ENCODE peak calls at places on chromosome 16, in ten cellular contexts. One of them, this sample, is unnamed.
A peak's percentile ranks its signal among the peaks of the same experiment; 100 is the strongest.

GRCh38 chr16:49918257-49918656 is 62.3 kb upstream of the ZNF423 start:
- DNase-seq in kidney epithelial cell: no peak
- DNase-seq in heart right ventricle: no peak
- DNase-seq in psoas muscle: no peak
- DNase-seq in fibroblast of the aortic adventitia: no peak
- DNase-seq in A549: no peak
- DNase-seq in ascending aorta: no peak
- DNase-seq in HL-60: no peak
- DNase-seq in A673: no peak
- DNase-seq in foreskin fibroblast: no peak
- DNase-seq in this sample: no peak

GRCh38 chr16:85498607-85499006 is 114.5 kb upstream of the GSE1 start:
- DNase-seq in foreskin fibroblast: no peak
- DNase-seq in ascending aorta: no peak
- DNase-seq in A673: no peak
- DNase-seq in A549: no peak
- DNase-seq in heart right ventricle: no peak
- DNase-seq in fibroblast of the aortic adventitia: no peak
- DNase-seq in HL-60: no peak
- DNase-seq in psoas muscle: peak; percentile 70
- DNase-seq in kidney epithelial cell: no peak
- DNase-seq in this sample: no peak

GRCh38 chr16:81778861-81779539 is at the start of gene PLCG2:
- DNase-seq in psoas muscle: peak; percentile 68
- DNase-seq in A673: peak; percentile 73
- DNase-seq in heart right ventricle: peak; percentile 77
- DNase-seq in A549: peak; percentile 67
- DNase-seq in HL-60: no peak
- DNase-seq in kidney epithelial cell: no peak
- DNase-seq in ascending aorta: no peak
- DNase-seq in fibroblast of the aortic adventitia: no peak
- DNase-seq in foreskin fibroblast: peak; percentile 77
- DNase-seq in this sample: peak; percentile 5

GRCh38 chr16:17244865-17245264 is 225.9 kb downstream of the XYLT1 start:
- DNase-seq in kidney epithelial cell: no peak
- DNase-seq in A549: no peak
- DNase-seq in ascending aorta: no peak
- DNase-seq in A673: no peak
- DNase-seq in foreskin fibroblast: no peak
- DNase-seq in psoas muscle: no peak
- DNase-seq in fibroblast of the aortic adventitia: no peak
- DNase-seq in HL-60: no peak
- DNase-seq in heart right ventricle: no peak
- DNase-seq in this sample: no peak

GRCh38 chr16:56195151-56195550 is 3.9 kb downstream of the GNAO1 start:
- DNase-seq in A673: no peak
- DNase-seq in psoas muscle: no peak
- DNase-seq in HL-60: no peak
- DNase-seq in foreskin fibroblast: no peak
- DNase-seq in fibroblast of the aortic adventitia: no peak
- DNase-seq in kidney epithelial cell: no peak
- DNase-seq in A549: no peak
- DNase-seq in ascending aorta: no peak
- DNase-seq in heart right ventricle: no peak
- DNase-seq in this sample: no peak

GRCh38 chr16:81836279-81837054 is 57.4 kb downstream of the PLCG2 start:
- DNase-seq in ascending aorta: no peak
- DNase-seq in kidney epithelial cell: no peak
- DNase-seq in heart right ventricle: no peak
- DNase-seq in HL-60: no peak
- DNase-seq in psoas muscle: no peak
- DNase-seq in A673: no peak
- DNase-seq in fibroblast of the aortic adventitia: no peak
- DNase-seq in foreskin fibroblast: no peak
- DNase-seq in A549: no peak
- DNase-seq in this sample: no peak

GRCh38 chr16:51148674-51149228 is 2.3 kb downstream of the SALL1 start:
- DNase-seq in A549: no peak
- DNase-seq in kidney epithelial cell: no peak
- DNase-seq in HL-60: no peak
- DNase-seq in heart right ventricle: no peak
- DNase-seq in psoas muscle: no peak
- DNase-seq in ascending aorta: no peak
- DNase-seq in fibroblast of the aortic adventitia: peak; percentile 39
- DNase-seq in foreskin fibroblast: peak; percentile 49
- DNase-seq in A673: no peak
- DNase-seq in this sample: peak; percentile 56

GRCh38 chr16:88453621-88454314 is 688 bp downstream of the ZFPM1 start:
- DNase-seq in fibroblast of the aortic adventitia: no peak
- DNase-seq in ascending aorta: no peak
- DNase-seq in heart right ventricle: no peak
- DNase-seq in A673: peak; percentile 38
- DNase-seq in A549: no peak
- DNase-seq in psoas muscle: no peak
- DNase-seq in HL-60: no peak
- DNase-seq in foreskin fibroblast: peak; percentile 55
- DNase-seq in kidney epithelial cell: no peak
- DNase-seq in this sample: no peak

GRCh38 chr16:75072239-75072947 is 44.2 kb downstream of the LDHD start:
- DNase-seq in ascending aorta: no peak
- DNase-seq in kidney epithelial cell: no peak
- DNase-seq in A549: no peak
- DNase-seq in HL-60: no peak
- DNase-seq in heart right ventricle: no peak
- DNase-seq in psoas muscle: no peak
- DNase-seq in foreskin fibroblast: no peak
- DNase-seq in A673: no peak
- DNase-seq in fibroblast of the aortic adventitia: no peak
- DNase-seq in this sample: no peak

GRCh38 chr16:75073551-75074414 is 42.8 kb downstream of the LDHD start:
- DNase-seq in fibroblast of the aortic adventitia: no peak
- DNase-seq in heart right ventricle: no peak
- DNase-seq in kidney epithelial cell: no peak
- DNase-seq in A549: no peak
- DNase-seq in ascending aorta: no peak
- DNase-seq in HL-60: no peak
- DNase-seq in foreskin fibroblast: no peak
- DNase-seq in psoas muscle: no peak
- DNase-seq in A673: no peak
- DNase-seq in this sample: no peak

GRCh38 chr16:75074920-75075687 is 41.5 kb downstream of the LDHD start:
- DNase-seq in heart right ventricle: no peak
- DNase-seq in HL-60: peak; percentile 86
- DNase-seq in fibroblast of the aortic adventitia: no peak
- DNase-seq in ascending aorta: peak; percentile 23
- DNase-seq in psoas muscle: no peak
- DNase-seq in A549: no peak
- DNase-seq in kidney epithelial cell: no peak
- DNase-seq in foreskin fibroblast: no peak
- DNase-seq in A673: no peak
- DNase-seq in this sample: no peak

GRCh38 chr16:75075688-75076268 is 40.8 kb downstream of the LDHD start:
- DNase-seq in psoas muscle: no peak
- DNase-seq in foreskin fibroblast: no peak
- DNase-seq in ascending aorta: no peak
- DNase-seq in HL-60: no peak
- DNase-seq in heart right ventricle: no peak
- DNase-seq in A549: no peak
- DNase-seq in A673: no peak
- DNase-seq in fibroblast of the aortic adventitia: no peak
- DNase-seq in kidney epithelial cell: no peak
- DNase-seq in this sample: no peak

DNA sequence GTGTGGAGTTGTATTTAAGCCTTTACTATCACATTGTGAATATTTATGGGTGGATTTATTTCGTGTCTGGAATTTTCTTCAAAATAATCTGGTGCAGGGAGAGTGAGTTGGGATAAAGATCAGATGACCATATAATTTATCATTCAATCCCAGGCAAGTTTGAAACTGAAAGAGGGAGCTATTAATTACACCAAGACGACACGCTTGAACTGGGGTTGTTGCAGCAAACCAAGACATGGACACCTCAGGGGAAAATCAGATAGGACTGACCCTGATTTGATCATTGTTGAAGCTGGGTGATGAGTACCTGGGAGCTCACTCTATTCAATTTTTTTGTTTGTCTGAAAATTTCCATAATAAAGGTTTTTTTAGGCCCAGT is 42.2 kb downstream of the LDHD start:
- DNase-seq in A673: no peak
- DNase-seq in HL-60: no peak
- DNase-seq in psoas muscle: no peak
- DNase-seq in foreskin fibroblast: no peak
- DNase-seq in A549: no peak
- DNase-seq in fibroblast of the aortic adventitia: no peak
- DNase-seq in ascending aorta: no peak
- DNase-seq in kidney epithelial cell: no peak
- DNase-seq in heart right ventricle: no peak
- DNase-seq in this sample: no peak
- H3K4me3 ChIP-seq in A673: no peak overlapping the region
- H3K4me3 ChIP-seq in HL-60: no peak overlapping the region
- H3K4me3 ChIP-seq in psoas muscle: no peak overlapping the region
- H3K4me3 ChIP-seq in foreskin fibroblast: no peak overlapping the region
- H3K4me3 ChIP-seq in A549: no peak overlapping the region
- H3K4me3 ChIP-seq in fibroblast of the aortic adventitia: no peak overlapping the region
- H3K4me3 ChIP-seq in ascending aorta: no peak overlapping the region
- H3K4me3 ChIP-seq in kidney epithelial cell: no peak overlapping the region
- H3K4me3 ChIP-seq in heart right ventricle: no peak overlapping the region
- H3K4me3 ChIP-seq in this sample: no peak overlapping the region

GRCh38 chr16:1708768-1709180 is 2.8 kb downstream of the MAPK8IP3 start:
- DNase-seq in ascending aorta: no peak
- DNase-seq in psoas muscle: peak; percentile 64
- DNase-seq in kidney epithelial cell: no peak
- DNase-seq in fibroblast of the aortic adventitia: peak; percentile 63
- DNase-seq in HL-60: no peak
- DNase-seq in A549: no peak
- DNase-seq in foreskin fibroblast: peak; percentile 67
- DNase-seq in heart right ventricle: peak; percentile 58
- DNase-seq in A673: no peak
- DNase-seq in this sample: peak; percentile 92

GRCh38 chr16:1713331-1713730 is 7.3 kb downstream of the MAPK8IP3 start:
- DNase-seq in psoas muscle: no peak
- DNase-seq in kidney epithelial cell: no peak
- DNase-seq in fibroblast of the aortic adventitia: no peak
- DNase-seq in foreskin fibroblast: no peak
- DNase-seq in A673: no peak
- DNase-seq in A549: no peak
- DNase-seq in heart right ventricle: no peak
- DNase-seq in ascending aorta: no peak
- DNase-seq in HL-60: no peak
- DNase-seq in this sample: no peak

GRCh38 chr16:1712791-1713261 is 6.8 kb downstream of the MAPK8IP3 start:
- DNase-seq in A673: no peak
- DNase-seq in kidney epithelial cell: no peak
- DNase-seq in A549: no peak
- DNase-seq in ascending aorta: no peak
- DNase-seq in foreskin fibroblast: peak; percentile 46
- DNase-seq in heart right ventricle: no peak
- DNase-seq in HL-60: no peak
- DNase-seq in fibroblast of the aortic adventitia: no peak
- DNase-seq in psoas muscle: no peak
- DNase-seq in this sample: peak; percentile 38

GRCh38 chr16:1709356-1709755 is 3.4 kb downstream of the MAPK8IP3 start:
- DNase-seq in foreskin fibroblast: no peak
- DNase-seq in A673: no peak
- DNase-seq in HL-60: no peak
- DNase-seq in heart right ventricle: no peak
- DNase-seq in psoas muscle: no peak
- DNase-seq in ascending aorta: no peak
- DNase-seq in kidney epithelial cell: no peak
- DNase-seq in A549: no peak
- DNase-seq in fibroblast of the aortic adventitia: no peak
- DNase-seq in this sample: no peak

DNA sequence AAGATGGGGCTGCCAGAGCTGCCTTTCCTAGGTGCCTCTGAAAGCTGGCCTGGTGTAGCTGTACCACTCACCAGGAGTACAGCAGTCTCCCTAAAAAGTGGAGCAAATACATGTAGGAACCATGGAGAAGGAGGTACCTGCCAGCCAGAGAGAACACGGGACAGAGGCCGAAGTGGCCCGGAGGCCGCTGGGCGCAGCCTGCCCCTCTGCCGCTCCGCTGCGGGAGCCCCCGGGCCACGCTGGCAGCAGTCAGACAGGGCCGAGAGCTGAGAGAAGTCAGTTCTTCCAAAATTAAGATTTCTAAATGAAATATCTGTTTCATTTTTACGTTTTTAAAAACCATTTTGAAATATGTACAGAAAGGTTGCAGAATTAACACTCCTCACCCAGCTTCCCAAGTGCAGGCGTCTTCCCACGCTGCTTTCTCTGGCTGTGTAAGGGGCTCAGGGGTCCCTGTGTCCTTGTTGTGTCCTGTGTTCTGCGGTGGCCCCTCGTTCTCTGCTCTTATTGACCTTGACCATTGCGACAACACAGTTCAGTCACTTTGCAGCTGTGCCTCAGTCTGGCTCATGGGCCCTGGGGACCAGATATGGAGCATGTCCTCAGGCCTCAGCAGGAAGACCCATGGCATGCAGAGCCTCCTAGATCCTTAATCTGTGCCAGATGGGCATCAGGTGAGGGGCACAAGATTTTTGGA is 5.0 kb downstream of the MAPK8IP3 start:
- DNase-seq in A673: no peak
- DNase-seq in heart right ventricle: no peak
- DNase-seq in fibroblast of the aortic adventitia: no peak
- DNase-seq in foreskin fibroblast: no peak
- DNase-seq in kidney epithelial cell: no peak
- DNase-seq in psoas muscle: no peak
- DNase-seq in HL-60: no peak
- DNase-seq in A549: no peak
- DNase-seq in ascending aorta: no peak
- DNase-seq in this sample: no peak
- TF ChIP-seq CTCF in A673: no peak
- TF ChIP-seq CTCF in heart right ventricle: no peak
- TF ChIP-seq CTCF in fibroblast of the aortic adventitia: no peak
- TF ChIP-seq CTCF in foreskin fibroblast: no peak
- TF ChIP-seq CTCF in kidney epithelial cell: no peak
- TF ChIP-seq CTCF in psoas muscle: no peak
- TF ChIP-seq CTCF in HL-60: no peak
- TF ChIP-seq CTCF in A549: no peak
- TF ChIP-seq CTCF in ascending aorta: no peak
- TF ChIP-seq CTCF in this sample: no peak

GRCh38 chr16:10688726-10689125 is 6.0 kb downstream of the TEKT5 start:
- DNase-seq in fibroblast of the aortic adventitia: no peak
- DNase-seq in kidney epithelial cell: no peak
- DNase-seq in foreskin fibroblast: no peak
- DNase-seq in psoas muscle: no peak
- DNase-seq in ascending aorta: no peak
- DNase-seq in A549: no peak
- DNase-seq in heart right ventricle: no peak
- DNase-seq in A673: no peak
- DNase-seq in HL-60: no peak
- DNase-seq in this sample: no peak

GRCh38 chr16:10684541-10685151 is 10.1 kb downstream of the TEKT5 start:
- DNase-seq in A549: no peak
- DNase-seq in foreskin fibroblast: no peak
- DNase-seq in ascending aorta: no peak
- DNase-seq in HL-60: no peak
- DNase-seq in A673: no peak
- DNase-seq in heart right ventricle: no peak
- DNase-seq in psoas muscle: no peak
- DNase-seq in fibroblast of the aortic adventitia: no peak
- DNase-seq in kidney epithelial cell: no peak
- DNase-seq in this sample: no peak

GRCh38 chr16:10692470-10692869 is 2.3 kb downstream of the TEKT5 start:
- DNase-seq in fibroblast of the aortic adventitia: no peak
- DNase-seq in A549: no peak
- DNase-seq in kidney epithelial cell: no peak
- DNase-seq in ascending aorta: no peak
- DNase-seq in A673: no peak
- DNase-seq in heart right ventricle: no peak
- DNase-seq in foreskin fibroblast: no peak
- DNase-seq in HL-60: no peak
- DNase-seq in psoas muscle: no peak
- DNase-seq in this sample: no peak

GRCh38 chr16:10685709-10686108 is 9.0 kb downstream of the TEKT5 start:
- DNase-seq in fibroblast of the aortic adventitia: no peak
- DNase-seq in foreskin fibroblast: no peak
- DNase-seq in HL-60: no peak
- DNase-seq in psoas muscle: no peak
- DNase-seq in kidney epithelial cell: no peak
- DNase-seq in A673: no peak
- DNase-seq in ascending aorta: no peak
- DNase-seq in A549: no peak
- DNase-seq in heart right ventricle: no peak
- DNase-seq in this sample: no peak

GRCh38 chr16:10688291-10688690 is 6.4 kb downstream of the TEKT5 start:
- DNase-seq in psoas muscle: no peak
- DNase-seq in A673: no peak
- DNase-seq in A549: no peak
- DNase-seq in kidney epithelial cell: no peak
- DNase-seq in HL-60: no peak
- DNase-seq in heart right ventricle: no peak
- DNase-seq in ascending aorta: no peak
- DNase-seq in fibroblast of the aortic adventitia: no peak
- DNase-seq in foreskin fibroblast: no peak
- DNase-seq in this sample: no peak
- H3K4me3 ChIP-seq in psoas muscle: no peak overlapping the region
- H3K4me3 ChIP-seq in A673: no peak overlapping the region
- H3K4me3 ChIP-seq in A549: no peak overlapping the region
- H3K4me3 ChIP-seq in kidney epithelial cell: no peak overlapping the region
- H3K4me3 ChIP-seq in HL-60: no peak overlapping the region
- H3K4me3 ChIP-seq in heart right ventricle: no peak overlapping the region
- H3K4me3 ChIP-seq in ascending aorta: no peak overlapping the region
- H3K4me3 ChIP-seq in fibroblast of the aortic adventitia: no peak overlapping the region
- H3K4me3 ChIP-seq in foreskin fibroblast: no peak overlapping the region
- H3K4me3 ChIP-seq in this sample: no peak overlapping the region

GRCh38 chr16:2675021-2675420 is 7.3 kb upstream of the KCTD5 start:
- DNase-seq in heart right ventricle: no peak
- DNase-seq in ascending aorta: no peak
- DNase-seq in A673: no peak
- DNase-seq in psoas muscle: no peak
- DNase-seq in fibroblast of the aortic adventitia: no peak
- DNase-seq in A549: no peak
- DNase-seq in foreskin fibroblast: no peak
- DNase-seq in kidney epithelial cell: no peak
- DNase-seq in HL-60: no peak
- DNase-seq in this sample: no peak
- TF ChIP-seq CTCF in heart right ventricle: no peak
- TF ChIP-seq CTCF in ascending aorta: no peak
- TF ChIP-seq CTCF in A673: no peak
- TF ChIP-seq CTCF in psoas muscle: no peak
- TF ChIP-seq CTCF in fibroblast of the aortic adventitia: no peak
- TF ChIP-seq CTCF in A549: no peak
- TF ChIP-seq CTCF in foreskin fibroblast: no peak
- TF ChIP-seq CTCF in kidney epithelial cell: no peak
- TF ChIP-seq CTCF in HL-60: no peak
- TF ChIP-seq CTCF in this sample: no peak

This sample was measured in fibroblast of mammary gland.